ENCODE peak calls at places on chromosomes 13 and 19, in ten cellular contexts. E is GM06990, B is coronary artery, R is fibroblast of mammary gland, Z is left ventricle myocardium inferior, F is OCI-LY7, M is lower leg skin, O is epithelial cell of esophagus, T is neural crest cell, X is cardiac fibroblast. K is an unnamed sample.

GRCh38 chr19:19385900-19386339 is 19.6 kb upstream of the GATAD2A start:
- DNase-seq in E (no peak), B (no peak), Z (no peak), O (no peak), T (no peak), R (no peak), M (no peak), F (peak), X (peak), K (no peak)

GRCh38 chr19:38492147-38492813 is 58.8 kb downstream of the RYR1 start:
- DNase-seq in Z (no peak), E (no peak), T (no peak), M (no peak), B (no peak), F (peak), R (no peak), O (no peak), X (no peak), K (no peak)

GRCh38 chr19:14048439-14049153 is 13.3 kb downstream of the PALM3 start:
- DNase-seq in M (no peak), T (peak), F (peak), X (peak), E (no peak), Z (peak), B (no peak), O (peak), R (peak), K (peak)

GRCh38 chr19:18157465-18158063 is 4.6 kb downstream of the PIK3R2 start:
- DNase-seq in T (peak), F (peak), B (no peak), O (peak), R (no peak), M (no peak), Z (no peak), E (no peak), X (no peak), K (no peak)

GRCh38 chr13:40624338-40624737 is 42.1 kb downstream of the FOXO1 start:
- DNase-seq in O (peak), F (no peak), B (no peak), X (peak), R (peak), E (no peak), T (no peak), M (peak), Z (no peak), K (no peak)

GRCh38 chr19:18340990-18341868 is 831 bp downstream of the PGPEP1 start:
- DNase-seq in R (peak), F (peak), X (peak), B (peak), O (no peak), Z (peak), T (no peak), E (peak), M (no peak), K (peak)

GRCh38 chr19:5949792-5950305 is 28.1 kb downstream of the RANBP3 start:
- DNase-seq in R (no peak), B (no peak), T (no peak), M (no peak), X (no peak), Z (peak), E (no peak), F (peak), O (peak), K (no peak)

GRCh38 chr19:4090351-4091220 is 23.9 kb upstream of the ZBTB7A start:
- DNase-seq in T (no peak), O (no peak), F (no peak), E (no peak), X (no peak), Z (no peak), B (no peak), M (no peak), R (no peak), K (no peak)

GRCh38 chr19:39138221-39139211 is 12.9 kb downstream of the PAK4 start:
- DNase-seq in X (no peak), B (no peak), Z (no peak), M (no peak), T (no peak), R (no peak), E (no peak), O (no peak), F (no peak), K (no peak)

GRCh38 chr19:13492128-13492527 is 14.2 kb downstream of the CACNA1A start:
- DNase-seq in O (peak), F (no peak), M (no peak), X (peak), B (no peak), Z (no peak), T (no peak), R (peak), E (no peak), K (no peak)

GRCh38 chr19:39568604-39569003 is 28.6 kb upstream of the EID2 start:
- DNase-seq in T (no peak), O (peak), X (peak), M (no peak), F (no peak), B (no peak), Z (no peak), E (no peak), R (peak), K (no peak)

GRCh38 chr19:38543807-38544568 is 73.8 kb downstream of the MAP4K1 start:
- DNase-seq in Z (peak), T (no peak), O (peak), F (peak), X (peak), R (peak), B (peak), M (peak), E (peak), K (no peak)

GRCh38 chr13:106104281-106104901 is 431.1 kb downstream of the EFNB2 start:
- DNase-seq in E (no peak), X (peak), Z (no peak), M (no peak), O (peak), F (no peak), T (no peak), B (no peak), R (peak), K (no peak)

GRCh38 chr19:38506723-38507550 is 73.4 kb downstream of the RYR1 start:
- DNase-seq in X (peak), R (peak), B (peak), Z (peak), E (peak), T (peak), F (peak), M (peak), O (peak), K (peak)

GRCh38 chr13:44300895-44301638 is 72.6 kb upstream of the SERP2 start:
- DNase-seq in E (peak), F (no peak), T (no peak), O (peak), B (peak), R (peak), M (no peak), X (peak), Z (peak), K (no peak)

GRCh38 chr13:111323950-111324651 is 3.7 kb downstream of the TEX29 start:
- DNase-seq in R (no peak), M (no peak), O (no peak), T (no peak), X (no peak), Z (no peak), E (no peak), B (no peak), F (no peak), K (no peak)

GRCh38 chr13:106474906-106475305 is 60.6 kb downstream of the EFNB2 start:
- DNase-seq in B (no peak), T (no peak), Z (no peak), R (no peak), F (no peak), E (no peak), M (no peak), O (no peak), X (no peak), K (no peak)

GRCh38 chr13:112638157-112638750 is 50.3 kb upstream of the TUBGCP3 start:
- DNase-seq in M (no peak), T (no peak), R (no peak), Z (no peak), X (no peak), E (no peak), F (no peak), B (no peak), O (peak), K (no peak)

GRCh38 chr13:36859259-36859658 is 40.2 kb downstream of the RFXAP start:
- DNase-seq in T (no peak), X (no peak), O (no peak), F (no peak), B (no peak), E (no peak), M (no peak), R (no peak), Z (no peak), K (no peak)

GRCh38 chr13:36857273-36857672 is 38.3 kb downstream of the RFXAP start:
- DNase-seq in Z (no peak), R (no peak), B (no peak), F (no peak), E (no peak), X (no peak), T (no peak), M (no peak), O (no peak), K (no peak)

GRCh38 chr13:36862722-36863121 is 43.7 kb downstream of the RFXAP start:
- DNase-seq in Z (no peak), E (no peak), T (no peak), M (no peak), R (no peak), B (no peak), F (no peak), X (no peak), O (no peak), K (no peak)

GRCh38 chr13:36862002-36862706 is 43.1 kb downstream of the RFXAP start:
- DNase-seq in M (no peak), R (no peak), O (peak), Z (no peak), T (no peak), X (peak), E (no peak), F (no peak), B (no peak), K (no peak)

DNA sequence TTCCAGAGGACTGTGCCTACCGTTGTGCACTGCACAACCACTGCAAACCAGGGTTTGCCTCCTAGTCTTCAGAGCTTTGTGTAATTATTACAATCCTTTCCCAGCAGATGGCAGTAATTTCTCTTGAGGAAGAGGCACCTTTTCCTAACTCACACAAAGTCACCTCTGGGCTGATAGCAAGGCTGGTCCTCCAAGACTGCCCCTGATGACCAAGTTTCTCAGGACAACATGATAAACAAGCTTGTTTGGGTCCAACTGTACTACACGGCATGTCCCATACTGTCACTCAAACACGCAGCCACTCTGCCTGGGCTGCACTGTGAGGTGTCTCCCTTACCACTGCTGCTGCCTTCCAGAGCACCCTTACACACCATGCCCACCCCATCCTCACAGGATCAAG is 39.3 kb downstream of the RFXAP start:
- DNase-seq in T (no peak), M (no peak), B (no peak), X (peak), E (no peak), F (peak), Z (no peak), O (peak), R (peak), K (no peak)
- TF ChIP-seq CTCF in T (peak), M (no peak), B (peak), X (peak), E (peak), F (peak), Z (peak), O (peak), R (peak), K (no peak)

GRCh38 chr13:27622102-27622820 is 569 bp downstream of the POLR1D start:
- DNase-seq in O (no peak), X (peak), M (no peak), T (no peak), B (no peak), E (no peak), R (peak), F (peak), Z (no peak), K (no peak)
- TF ChIP-seq CTCF in O (no peak), X (peak), M (no peak), T (peak), B (no peak), E (no peak), R (peak), F (peak), Z (no peak), K (no peak)

GRCh38 chr19:7109678-7110289 is 40.3 kb downstream of the ZNF557 start:
- DNase-seq in T (no peak), E (no peak), O (no peak), F (no peak), M (no peak), B (no peak), X (no peak), R (no peak), Z (no peak), K (no peak)
- TF ChIP-seq CTCF in T (no peak), E (no peak), O (no peak), F (no peak), M (no peak), B (no peak), X (no peak), R (no peak), Z (no peak), K (no peak)

GRCh38 chr13:97257800-97258799 is 36.0 kb downstream of the MBNL2 start:
- DNase-seq in O (peak), B (peak), X (peak), M (peak), E (peak), T (no peak), R (peak), Z (peak), F (no peak), K (no peak)
- TF ChIP-seq CTCF in O (no peak), B (no peak), X (peak), M (no peak), E (no peak), T (no peak), R (peak), Z (no peak), F (no peak), K (no peak)

DNA sequence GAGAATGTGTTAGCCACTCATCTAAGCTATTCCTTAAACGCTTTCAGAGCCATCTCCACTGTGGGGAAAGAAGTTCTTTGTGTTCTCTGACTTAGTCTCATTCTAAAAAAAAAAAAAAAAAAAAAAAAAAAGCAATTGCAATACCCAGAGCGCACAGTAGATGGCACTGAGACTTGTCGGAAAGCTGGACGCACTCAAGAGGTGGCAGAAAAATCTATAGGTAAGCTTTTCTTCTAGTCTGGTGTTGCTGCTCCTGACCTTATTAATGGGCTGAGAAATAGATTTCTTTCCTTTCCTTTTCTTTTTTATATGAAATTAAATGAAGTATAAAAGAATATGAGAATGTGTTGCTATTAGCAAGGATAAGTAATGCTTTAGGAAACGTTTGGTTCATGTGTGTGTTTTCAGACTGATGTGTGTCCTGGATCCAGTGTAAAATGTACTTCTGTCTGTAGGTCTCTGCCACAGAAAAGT is 4.7 kb upstream of the GJB2 start:
- DNase-seq in E (no peak), B (no peak), M (no peak), T (no peak), O (peak), F (peak), R (peak), X (peak), Z (no peak), K (no peak)
- TF ChIP-seq CTCF in E (peak), B (peak), M (no peak), T (peak), O (peak), F (peak), R (peak), X (peak), Z (peak), K (peak)

GRCh38 chr19:48171584-48172170 is 1.2 kb downstream of the ZSWIM9 start:
- DNase-seq in R (no peak), E (no peak), Z (no peak), F (no peak), M (no peak), X (no peak), B (no peak), O (no peak), T (no peak), K (no peak)
- TF ChIP-seq CTCF in R (no peak), E (no peak), Z (no peak), F (no peak), M (no peak), X (no peak), B (no peak), O (no peak), T (no peak), K (no peak)

DNA sequence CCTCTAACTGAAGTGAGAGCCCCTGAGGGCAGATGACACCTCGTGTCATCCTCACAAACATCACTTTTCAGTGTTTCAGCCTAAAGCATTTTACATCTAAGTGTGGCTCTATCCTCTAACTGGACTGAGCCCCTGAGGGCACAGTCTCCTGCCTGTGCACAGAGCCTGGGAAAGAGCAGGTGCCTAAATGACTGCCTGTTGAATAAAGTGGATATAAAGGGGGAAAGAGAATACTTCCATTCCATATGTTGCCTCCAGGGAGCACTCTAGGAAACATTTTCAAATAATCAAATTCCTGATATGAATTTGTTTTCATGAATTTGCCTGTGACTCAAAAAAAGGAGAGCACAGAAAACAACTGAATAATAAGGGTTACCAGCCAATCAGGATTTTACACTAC is 32.2 kb downstream of the CNMD start:
- DNase-seq in R (no peak), M (no peak), E (no peak), X (no peak), O (no peak), B (no peak), Z (no peak), F (no peak), T (no peak), K (no peak)
- TF ChIP-seq CTCF in R (peak), M (no peak), E (peak), X (no peak), O (no peak), B (no peak), Z (no peak), F (no peak), T (peak), K (no peak)

GRCh38 chr13:23667750-23668149 is 97.5 kb downstream of the TNFRSF19 start:
- DNase-seq in T (no peak), O (no peak), Z (no peak), F (peak), X (no peak), E (no peak), B (no peak), M (no peak), R (no peak), K (no peak)
- TF ChIP-seq CTCF in T (no peak), O (no peak), Z (no peak), F (peak), X (no peak), E (peak), B (no peak), M (no peak), R (no peak), K (no peak)

GRCh38 chr13:96003304-96003703 is 49.9 kb downstream of the UGGT2 start:
- DNase-seq in Z (no peak), E (no peak), T (no peak), B (no peak), F (no peak), X (peak), O (peak), M (no peak), R (peak), K (no peak)
- TF ChIP-seq CTCF in Z (no peak), E (no peak), T (peak), B (no peak), F (no peak), X (peak), O (no peak), M (no peak), R (peak), K (no peak)

K was measured in activated B cell treated with CpG ODN at 0.5 μM for 24 hours.